ENCODE peak calls at places on chromosomes 12 and 14, in ten cellular contexts. C is lower lobe of right lung, Y is hepatocyte, R is B cell, W is GM06990, D is tibial artery, P is fibroblast of pulmonary artery, S is WTC11, F is esophagus squamous epithelium, H is GM20000. K is an unnamed sample.

GRCh38 chr14:76775159-76775694 is 14.0 kb downstream of the VASH1 start:
- DNase-seq in C (no peak), Y (no peak), R (no peak), W (no peak), D (peak), P (no peak), S (no peak), F (no peak), H (no peak), K (peak)

GRCh38 chr14:45051180-45051579 is 32.7 kb upstream of the PRPF39 start:
- DNase-seq in C (no peak), Y (no peak), R (no peak), W (no peak), D (no peak), P (no peak), S (no peak), F (no peak), H (no peak), K (no peak)

GRCh38 chr12:118689793-118690192 is 291.5 kb upstream of the SRRM4 start:
- DNase-seq in C (no peak), Y (no peak), R (no peak), W (peak), D (no peak), P (no peak), S (peak), F (no peak), H (no peak), K (no peak)

GRCh38 chr14:34051966-34052657 is 101.2 kb upstream of the EGLN3 start:
- DNase-seq in C (no peak), Y (peak), R (no peak), W (no peak), D (no peak), P (peak), S (no peak), F (no peak), H (no peak), K (no peak)

GRCh38 chr14:59688224-59689170 is 111.9 kb upstream of the CCDC175 start:
- DNase-seq in C (no peak), Y (peak), R (no peak), W (peak), D (peak), P (peak), S (peak), F (no peak), H (peak), K (peak)

GRCh38 chr12:91913651-91914050 is 232.0 kb downstream of the BTG1 start:
- DNase-seq in C (no peak), Y (no peak), R (no peak), W (no peak), D (no peak), P (no peak), S (no peak), F (no peak), H (no peak), K (no peak)

GRCh38 chr14:23376477-23377200 is at the start of gene CMTM5:
- DNase-seq in C (no peak), Y (no peak), R (no peak), W (no peak), D (no peak), P (no peak), S (peak), F (no peak), H (no peak), K (no peak)

GRCh38 chr14:35402323-35403084 is 2.0 kb downstream of the NFKBIA start:
- DNase-seq in C (no peak), Y (no peak), R (no peak), W (no peak), D (no peak), P (peak), S (no peak), F (no peak), H (no peak), K (no peak)

DNA sequence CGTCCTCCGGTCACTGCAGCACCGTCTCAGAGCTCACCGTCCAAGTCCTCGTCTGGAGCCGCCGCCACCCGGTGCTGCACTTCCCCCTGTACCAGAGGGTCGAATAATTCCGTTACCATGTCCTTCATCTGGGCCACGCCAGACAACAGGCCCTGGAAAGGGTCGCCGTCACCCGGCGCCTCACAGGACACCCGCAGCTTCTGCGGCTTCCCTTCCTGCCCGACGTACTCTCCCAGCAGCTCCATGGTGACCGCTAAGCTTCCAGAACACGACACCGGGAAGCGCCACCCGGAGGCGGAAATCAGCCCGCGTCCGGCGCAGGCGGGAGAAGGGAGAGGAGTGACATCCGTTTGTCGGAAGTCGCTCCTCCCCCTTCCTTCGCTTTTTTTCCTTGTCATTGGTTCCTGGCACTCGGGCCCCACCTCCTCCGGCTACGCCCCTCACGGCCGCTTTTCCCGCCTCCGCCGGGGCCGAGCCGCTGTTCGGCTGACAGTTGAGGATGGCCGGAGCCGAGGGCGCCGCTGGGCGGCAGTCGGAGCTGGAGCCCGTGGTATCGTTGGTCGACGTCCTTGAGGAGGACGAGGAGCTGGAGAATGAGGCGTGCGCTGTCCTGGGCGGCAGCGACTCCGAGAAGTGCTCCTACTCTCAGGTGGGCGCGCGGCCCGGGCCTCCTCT is at the start of the genes GON7 and UBR7:
- DNase-seq in C (peak), Y (peak), R (peak), W (peak), D (peak), P (peak), S (peak), F (peak), H (peak), K (peak)
- TF ChIP-seq CTCF in C (peak), Y (no peak), R (peak), W (peak), D (peak), P (peak), S (no peak), F (no peak), H (peak), K (peak)

GRCh38 chr12:14919455-14919854 is 18.9 kb downstream of the ERP27 start:
- DNase-seq in C (no peak), Y (no peak), R (no peak), W (no peak), D (no peak), P (no peak), S (no peak), F (no peak), H (no peak), K (no peak)
- TF ChIP-seq CTCF in C (no peak), Y (no peak), R (no peak), W (no peak), D (no peak), P (no peak), S (no peak), F (no peak), H (no peak), K (no peak)

DNA sequence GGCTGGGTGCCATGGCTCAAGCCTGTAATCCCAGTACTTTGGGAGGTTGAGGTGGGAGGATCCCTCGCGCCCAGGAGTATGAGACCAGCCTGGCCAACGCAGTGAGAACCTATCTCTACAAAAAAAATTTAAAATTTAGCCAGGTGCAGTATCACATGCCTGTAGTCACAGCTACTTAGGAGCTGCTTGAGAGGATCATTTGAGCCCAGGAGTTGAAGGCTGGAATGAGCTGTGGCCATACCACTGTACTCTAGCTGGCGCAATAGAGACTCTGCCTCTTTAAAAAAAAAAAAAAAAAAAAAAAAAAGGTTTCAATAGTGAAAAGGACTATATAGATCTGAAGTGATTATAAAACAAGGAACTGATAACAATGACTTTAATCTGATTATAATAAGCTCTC is 13.5 kb downstream of the PSMA3 start:
- DNase-seq in C (no peak), Y (no peak), R (no peak), W (no peak), D (no peak), P (no peak), S (no peak), F (no peak), H (no peak), K (no peak)
- TF ChIP-seq CTCF in C (no peak), Y (no peak), R (no peak), W (no peak), D (no peak), P (no peak), S (no peak), F (no peak), H (no peak), K (no peak)

DNA sequence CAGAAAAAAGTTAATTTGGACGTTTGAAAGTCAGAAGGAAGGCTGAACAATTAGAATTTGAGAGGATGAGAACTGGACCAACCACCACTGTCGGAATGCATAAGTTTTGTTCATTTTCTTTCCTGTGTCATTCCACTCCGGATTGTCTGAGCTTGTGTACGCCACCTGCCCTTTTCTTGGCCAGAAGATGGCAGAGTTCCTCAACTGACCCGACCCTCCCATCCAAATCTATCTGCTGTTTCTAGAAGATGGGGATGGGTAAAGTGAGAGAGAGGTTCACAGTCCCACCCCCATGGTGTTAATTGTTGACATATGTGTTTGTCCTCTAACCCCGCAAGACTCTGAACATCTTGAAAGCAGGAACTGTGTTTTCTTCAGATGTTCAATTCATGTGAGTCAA is 388.0 kb downstream of the VRK1 start:
- DNase-seq in C (no peak), Y (peak), R (no peak), W (no peak), D (no peak), P (no peak), S (no peak), F (no peak), H (no peak), K (no peak)
- TF ChIP-seq CTCF in C (peak), Y (peak), R (no peak), W (peak), D (no peak), P (no peak), S (peak), F (peak), H (no peak), K (no peak)

GRCh38 chr12:131710464-131711457 is at the start of gene SFSWAP:
- DNase-seq in C (peak), Y (peak), R (peak), W (peak), D (peak), P (peak), S (peak), F (no peak), H (peak), K (peak)
- TF ChIP-seq CTCF in C (no peak), Y (no peak), R (no peak), W (no peak), D (no peak), P (no peak), S (no peak), F (no peak), H (no peak), K (no peak)

K was measured in left lung.